ENCODE peak calls at places on chromosomes 6 and 20, in four cellular contexts. One of them, this sample, is unnamed.

GRCh38 chr6:39281312-39281980 is 32.8 kb downstream of the KCNK17 start:
- DNase-seq in neural progenitor cell: no peak
- DNase-seq in fibroblast of mammary gland: no peak
- DNase-seq in AG04449: no peak
- DNase-seq in this sample: no peak

GRCh38 chr20:48944663-48945297 is 23.3 kb downstream of the ARFGEF2 start:
- DNase-seq in fibroblast of mammary gland: no peak
- DNase-seq in neural progenitor cell: no peak
- DNase-seq in AG04449: no peak
- DNase-seq in this sample: no peak

GRCh38 chr20:64101731-64102621 is 5.4 kb downstream of the NPBWR2 start:
- DNase-seq in fibroblast of mammary gland: no peak
- DNase-seq in AG04449: no peak
- DNase-seq in neural progenitor cell: peak; percentile 86
- DNase-seq in this sample: peak; percentile 85

GRCh38 chr20:20017852-20018245 is 687 bp downstream of the NAA20 start:
- DNase-seq in fibroblast of mammary gland: no peak
- DNase-seq in AG04449: no peak
- DNase-seq in neural progenitor cell: no peak
- DNase-seq in this sample: peak; percentile 28

GRCh38 chr6:445571-446417 is 54.2 kb downstream of the IRF4 start:
- DNase-seq in AG04449: no peak
- DNase-seq in fibroblast of mammary gland: no peak
- DNase-seq in neural progenitor cell: no peak
- DNase-seq in this sample: no peak

GRCh38 chr20:20076297-20077065 is 24.1 kb downstream of the CFAP61 start:
- DNase-seq in neural progenitor cell: no peak
- DNase-seq in AG04449: no peak
- DNase-seq in fibroblast of mammary gland: peak; percentile 87
- DNase-seq in this sample: no peak

GRCh38 chr6:110323004-110323657 is 35.0 kb downstream of the METTL24 start:
- DNase-seq in fibroblast of mammary gland: no peak
- DNase-seq in AG04449: no peak
- DNase-seq in neural progenitor cell: no peak
- DNase-seq in this sample: no peak

GRCh38 chr20:24499472-24499871 is 30.0 kb downstream of the SYNDIG1 start:
- DNase-seq in fibroblast of mammary gland: no peak
- DNase-seq in AG04449: no peak
- DNase-seq in neural progenitor cell: no peak
- DNase-seq in this sample: no peak

GRCh38 chr6:28335040-28335563 is 846 bp downstream of the ZSCAN31 start:
- DNase-seq in fibroblast of mammary gland: no peak
- DNase-seq in AG04449: no peak
- DNase-seq in neural progenitor cell: no peak
- DNase-seq in this sample: no peak

GRCh38 chr20:25196701-25197120 is 1.2 kb downstream of the ENTPD6 start:
- DNase-seq in fibroblast of mammary gland: no peak
- DNase-seq in neural progenitor cell: peak; percentile 62
- DNase-seq in AG04449: no peak
- DNase-seq in this sample: peak; percentile 13

GRCh38 chr6:111580826-111581505 is 24.7 kb downstream of the TRAF3IP2 start:
- DNase-seq in fibroblast of mammary gland: peak; percentile 90
- DNase-seq in AG04449: no peak
- DNase-seq in neural progenitor cell: no peak
- DNase-seq in this sample: no peak
- TF ChIP-seq CTCF in fibroblast of mammary gland: peak; percentile 23
- TF ChIP-seq CTCF in AG04449: no peak
- TF ChIP-seq CTCF in neural progenitor cell: peak; percentile 15
- TF ChIP-seq CTCF in this sample: no peak

GRCh38 chr6:78835817-78836216 is 31.5 kb upstream of the IRAK1BP1 start:
- DNase-seq in neural progenitor cell: no peak
- DNase-seq in AG04449: no peak
- DNase-seq in fibroblast of mammary gland: peak; percentile 20
- DNase-seq in this sample: no peak
- TF ChIP-seq CTCF in neural progenitor cell: peak; percentile 31
- TF ChIP-seq CTCF in AG04449: no peak
- TF ChIP-seq CTCF in fibroblast of mammary gland: peak; percentile 15
- TF ChIP-seq CTCF in this sample: peak; percentile 23

GRCh38 chr20:37879003-37879599 is 23.8 kb upstream of the VSTM2L start:
- DNase-seq in fibroblast of mammary gland: no peak
- DNase-seq in neural progenitor cell: no peak
- DNase-seq in AG04449: no peak
- DNase-seq in this sample: no peak
- TF ChIP-seq CTCF in fibroblast of mammary gland: no peak
- TF ChIP-seq CTCF in neural progenitor cell: no peak
- TF ChIP-seq CTCF in AG04449: no peak
- TF ChIP-seq CTCF in this sample: no peak

GRCh38 chr6:3331498-3331897 is 72.8 kb downstream of the PSMG4 start:
- DNase-seq in fibroblast of mammary gland: no peak
- DNase-seq in neural progenitor cell: no peak
- DNase-seq in AG04449: no peak
- DNase-seq in this sample: no peak

GRCh38 chr6:3328796-3329195 is 70.0 kb downstream of the PSMG4 start:
- DNase-seq in neural progenitor cell: no peak
- DNase-seq in fibroblast of mammary gland: no peak
- DNase-seq in AG04449: no peak
- DNase-seq in this sample: no peak

GRCh38 chr6:3329491-3330051 is 70.8 kb downstream of the PSMG4 start:
- DNase-seq in AG04449: no peak
- DNase-seq in fibroblast of mammary gland: no peak
- DNase-seq in neural progenitor cell: no peak
- DNase-seq in this sample: no peak

GRCh38 chr6:3331948-3332347 is 73.2 kb downstream of the PSMG4 start:
- DNase-seq in neural progenitor cell: no peak
- DNase-seq in fibroblast of mammary gland: no peak
- DNase-seq in AG04449: no peak
- DNase-seq in this sample: no peak

DNA sequence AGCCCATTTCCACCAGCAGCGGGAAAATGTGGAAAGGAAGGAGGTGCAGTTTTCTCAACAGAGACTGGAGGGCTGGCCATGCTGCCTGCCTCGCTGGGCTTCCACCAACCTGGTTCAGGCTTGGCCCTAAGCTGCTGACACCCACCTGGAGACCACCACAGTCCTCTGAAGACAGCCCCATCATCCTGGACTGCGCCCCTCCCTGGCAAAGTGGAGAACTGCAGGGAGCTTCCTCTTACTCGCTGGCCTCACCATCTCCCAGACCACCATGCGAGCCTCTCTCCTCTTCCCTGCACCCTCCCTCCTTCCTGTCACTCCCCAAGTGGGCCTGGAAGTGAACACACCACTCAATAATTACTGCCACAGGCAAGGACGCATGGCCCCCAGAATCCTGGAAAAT is 71.5 kb downstream of the PSMG4 start:
- DNase-seq in AG04449: no peak
- DNase-seq in fibroblast of mammary gland: no peak
- DNase-seq in neural progenitor cell: no peak
- DNase-seq in this sample: no peak
- TF ChIP-seq CTCF in AG04449: no peak
- TF ChIP-seq CTCF in fibroblast of mammary gland: no peak
- TF ChIP-seq CTCF in neural progenitor cell: peak; percentile 38
- TF ChIP-seq CTCF in this sample: no peak

DNA sequence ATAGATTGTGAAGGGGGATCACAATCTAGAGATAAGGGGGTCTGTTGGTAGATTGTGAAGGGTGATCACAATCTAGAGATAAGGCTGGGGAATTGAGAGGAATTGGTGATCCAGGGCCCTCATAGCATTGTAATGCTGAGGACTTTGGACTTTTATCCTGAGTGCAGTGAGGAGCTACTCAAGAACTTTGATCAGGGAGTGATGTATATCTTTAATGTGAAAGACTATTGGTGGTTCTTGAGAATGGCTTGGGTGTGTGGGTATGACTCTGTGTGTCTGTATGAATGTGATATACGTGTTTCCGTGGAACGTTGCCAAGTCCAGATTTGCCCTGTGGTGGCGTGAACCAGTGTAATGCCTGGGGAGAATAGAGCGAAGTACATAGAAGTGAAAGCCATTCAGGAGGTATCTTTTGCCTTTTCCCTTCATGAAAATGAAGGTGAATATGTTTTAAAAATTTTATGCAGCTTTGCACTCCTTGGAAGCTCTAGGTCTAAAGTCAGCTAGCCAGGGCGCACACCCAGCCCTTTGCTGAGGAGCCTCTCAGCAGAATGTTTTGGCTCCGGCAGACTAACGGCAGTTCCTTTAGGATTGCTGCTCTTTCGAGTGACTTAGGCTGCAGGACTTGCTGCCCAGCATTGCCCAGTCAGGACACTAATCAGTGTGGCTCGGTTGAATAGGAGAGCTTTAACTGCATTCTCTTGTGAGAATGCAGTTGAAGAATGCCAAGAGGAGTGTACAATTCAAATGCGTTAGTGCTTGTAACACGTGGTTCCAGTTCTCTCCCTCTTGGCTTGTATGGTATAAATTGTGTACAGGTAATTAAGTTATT is 3.5 kb downstream of the ZFAND3 start:
- DNase-seq in AG04449: no peak
- DNase-seq in fibroblast of mammary gland: peak; percentile 49
- DNase-seq in neural progenitor cell: peak; percentile 84
- DNase-seq in this sample: no peak
- TF ChIP-seq CTCF in AG04449: no peak
- TF ChIP-seq CTCF in fibroblast of mammary gland: no peak
- TF ChIP-seq CTCF in neural progenitor cell: no peak
- TF ChIP-seq CTCF in this sample: no peak

GRCh38 chr6:117280922-117281321 is 15.6 kb downstream of the VGLL2 start:
- DNase-seq in AG04449: no peak
- DNase-seq in fibroblast of mammary gland: peak; percentile 17
- DNase-seq in neural progenitor cell: no peak
- DNase-seq in this sample: no peak
- TF ChIP-seq CTCF in AG04449: no peak
- TF ChIP-seq CTCF in fibroblast of mammary gland: peak; percentile 42
- TF ChIP-seq CTCF in neural progenitor cell: peak; percentile 53
- TF ChIP-seq CTCF in this sample: no peak

DNA sequence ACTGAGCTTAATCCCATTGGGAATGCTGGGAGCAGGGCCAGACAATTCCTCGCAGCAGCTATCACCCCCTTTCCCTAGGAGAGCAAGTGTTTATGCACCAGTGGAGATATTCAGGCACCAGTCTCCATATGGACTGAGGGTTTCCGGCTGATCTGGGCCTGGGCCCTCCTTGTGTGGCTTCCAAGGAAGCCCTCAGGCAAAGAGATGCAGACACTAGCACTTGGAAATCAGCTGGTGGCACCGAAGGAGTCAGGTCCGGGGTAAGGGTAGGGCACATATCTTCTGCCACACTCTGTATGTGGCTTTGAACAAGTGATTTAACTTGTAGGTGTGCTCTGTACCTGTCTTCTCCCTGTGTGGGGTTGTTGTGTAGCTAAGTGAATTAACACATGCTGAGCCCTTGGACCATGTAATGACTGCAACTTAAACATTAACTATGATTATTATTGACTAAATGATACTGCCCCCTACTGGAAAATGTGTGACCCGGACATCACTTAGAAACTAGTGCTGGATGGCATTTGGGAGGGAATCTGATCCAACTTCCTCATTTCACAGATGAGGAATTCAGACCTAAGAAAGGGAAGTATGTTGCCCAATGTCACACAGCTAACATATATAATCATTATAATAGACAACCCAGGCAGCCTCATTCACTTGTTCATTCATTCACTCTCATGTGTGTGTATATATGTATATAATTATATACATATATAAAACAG is 19.3 kb upstream of the WFDC2 start:
- DNase-seq in neural progenitor cell: peak; percentile 70
- DNase-seq in AG04449: no peak
- DNase-seq in fibroblast of mammary gland: peak; percentile 62
- DNase-seq in this sample: peak; percentile 32
- TF ChIP-seq CTCF in neural progenitor cell: peak; percentile 77
- TF ChIP-seq CTCF in AG04449: peak; percentile 49
- TF ChIP-seq CTCF in fibroblast of mammary gland: peak; percentile 72
- TF ChIP-seq CTCF in this sample: peak; percentile 49

GRCh38 chr6:4856779-4857178 is 80.6 kb downstream of the CDYL start:
- DNase-seq in neural progenitor cell: no peak
- DNase-seq in fibroblast of mammary gland: no peak
- DNase-seq in AG04449: no peak
- DNase-seq in this sample: no peak
- TF ChIP-seq CTCF in neural progenitor cell: no peak
- TF ChIP-seq CTCF in fibroblast of mammary gland: peak; percentile 6
- TF ChIP-seq CTCF in AG04449: no peak
- TF ChIP-seq CTCF in this sample: peak; percentile 17